ENCODE peak calls at places on chromosomes 3 and 15, in six cellular contexts. One of them, this sample, is unnamed.

GRCh38 chr3:23183731-23184130 is 19.4 kb upstream of the UBE2E2 start:
- DNase-seq in NCI-H1105: no peak
- DNase-seq in SK-N-SH: peak
- DNase-seq in stimulated activated naive B cell treated with anti-CD40 and anti-IgM and Interleukin-4, amounts not matched to agents 10 μg/mL and 1 μg/mL and 100 μg/mL, for 72 hours: no peak
- DNase-seq in GM12878: no peak
- DNase-seq in activated naive CD8-positive, alpha-beta T cell treated with anti-CD3 and anti-CD28 coated beads, Interleukin-2, amount 50 U/mL, for 24 hours: no peak
- DNase-seq in this sample: no peak

GRCh38 chr3:194294199-194294887 is 56.8 kb downstream of the CPN2 start:
- DNase-seq in stimulated activated naive B cell treated with anti-CD40 and anti-IgM and Interleukin-4, amounts not matched to agents 10 μg/mL and 1 μg/mL and 100 μg/mL, for 72 hours: no peak
- DNase-seq in GM12878: no peak
- DNase-seq in NCI-H1105: no peak
- DNase-seq in SK-N-SH: peak
- DNase-seq in activated naive CD8-positive, alpha-beta T cell treated with anti-CD3 and anti-CD28 coated beads, Interleukin-2, amount 50 U/mL, for 24 hours: no peak
- DNase-seq in this sample: no peak

GRCh38 chr3:118772036-118773030 is 262.3 kb downstream of the IGSF11 start:
- DNase-seq in stimulated activated naive B cell treated with anti-CD40 and anti-IgM and Interleukin-4, amounts not matched to agents 10 μg/mL and 1 μg/mL and 100 μg/mL, for 72 hours: no peak
- DNase-seq in NCI-H1105: no peak
- DNase-seq in SK-N-SH: no peak
- DNase-seq in activated naive CD8-positive, alpha-beta T cell treated with anti-CD3 and anti-CD28 coated beads, Interleukin-2, amount 50 U/mL, for 24 hours: no peak
- DNase-seq in GM12878: peak
- DNase-seq in this sample: peak

GRCh38 chr3:49025793-49026520 is 3.2 kb downstream of the IMPDH2 start:
- DNase-seq in NCI-H1105: no peak
- DNase-seq in activated naive CD8-positive, alpha-beta T cell treated with anti-CD3 and anti-CD28 coated beads, Interleukin-2, amount 50 U/mL, for 24 hours: no peak
- DNase-seq in stimulated activated naive B cell treated with anti-CD40 and anti-IgM and Interleukin-4, amounts not matched to agents 10 μg/mL and 1 μg/mL and 100 μg/mL, for 72 hours: no peak
- DNase-seq in GM12878: no peak
- DNase-seq in SK-N-SH: no peak
- DNase-seq in this sample: no peak

GRCh38 chr15:87874896-87875661 is 381.5 kb downstream of the NTRK3 start:
- DNase-seq in NCI-H1105: no peak
- DNase-seq in stimulated activated naive B cell treated with anti-CD40 and anti-IgM and Interleukin-4, amounts not matched to agents 10 μg/mL and 1 μg/mL and 100 μg/mL, for 72 hours: no peak
- DNase-seq in GM12878: no peak
- DNase-seq in activated naive CD8-positive, alpha-beta T cell treated with anti-CD3 and anti-CD28 coated beads, Interleukin-2, amount 50 U/mL, for 24 hours: no peak
- DNase-seq in SK-N-SH: peak
- DNase-seq in this sample: no peak

GRCh38 chr3:101935081-101935480 is 85.8 kb downstream of the NFKBIZ start:
- DNase-seq in SK-N-SH: no peak
- DNase-seq in activated naive CD8-positive, alpha-beta T cell treated with anti-CD3 and anti-CD28 coated beads, Interleukin-2, amount 50 U/mL, for 24 hours: no peak
- DNase-seq in stimulated activated naive B cell treated with anti-CD40 and anti-IgM and Interleukin-4, amounts not matched to agents 10 μg/mL and 1 μg/mL and 100 μg/mL, for 72 hours: no peak
- DNase-seq in GM12878: no peak
- DNase-seq in NCI-H1105: no peak
- DNase-seq in this sample: no peak

GRCh38 chr3:186476044-186476468 is 68.1 kb downstream of the CRYGS start:
- DNase-seq in SK-N-SH: peak
- DNase-seq in NCI-H1105: no peak
- DNase-seq in activated naive CD8-positive, alpha-beta T cell treated with anti-CD3 and anti-CD28 coated beads, Interleukin-2, amount 50 U/mL, for 24 hours: no peak
- DNase-seq in stimulated activated naive B cell treated with anti-CD40 and anti-IgM and Interleukin-4, amounts not matched to agents 10 μg/mL and 1 μg/mL and 100 μg/mL, for 72 hours: no peak
- DNase-seq in GM12878: no peak
- DNase-seq in this sample: no peak

GRCh38 chr3:160343132-160343531 is 55.9 kb downstream of the IFT80 start:
- DNase-seq in stimulated activated naive B cell treated with anti-CD40 and anti-IgM and Interleukin-4, amounts not matched to agents 10 μg/mL and 1 μg/mL and 100 μg/mL, for 72 hours: no peak
- DNase-seq in SK-N-SH: peak
- DNase-seq in activated naive CD8-positive, alpha-beta T cell treated with anti-CD3 and anti-CD28 coated beads, Interleukin-2, amount 50 U/mL, for 24 hours: no peak
- DNase-seq in NCI-H1105: peak
- DNase-seq in GM12878: no peak
- DNase-seq in this sample: no peak

GRCh38 chr3:195247086-195247862 is 23.7 kb downstream of the XXYLT1 start:
- DNase-seq in stimulated activated naive B cell treated with anti-CD40 and anti-IgM and Interleukin-4, amounts not matched to agents 10 μg/mL and 1 μg/mL and 100 μg/mL, for 72 hours: no peak
- DNase-seq in activated naive CD8-positive, alpha-beta T cell treated with anti-CD3 and anti-CD28 coated beads, Interleukin-2, amount 50 U/mL, for 24 hours: no peak
- DNase-seq in GM12878: no peak
- DNase-seq in NCI-H1105: no peak
- DNase-seq in SK-N-SH: no peak
- DNase-seq in this sample: no peak

GRCh38 chr3:61425356-61425755 is 136.0 kb upstream of the PTPRG start:
- DNase-seq in NCI-H1105: no peak
- DNase-seq in SK-N-SH: no peak
- DNase-seq in stimulated activated naive B cell treated with anti-CD40 and anti-IgM and Interleukin-4, amounts not matched to agents 10 μg/mL and 1 μg/mL and 100 μg/mL, for 72 hours: no peak
- DNase-seq in activated naive CD8-positive, alpha-beta T cell treated with anti-CD3 and anti-CD28 coated beads, Interleukin-2, amount 50 U/mL, for 24 hours: no peak
- DNase-seq in GM12878: no peak
- DNase-seq in this sample: no peak

GRCh38 chr3:153099131-153099530 is 62.9 kb upstream of the RAP2B start:
- DNase-seq in NCI-H1105: no peak
- DNase-seq in activated naive CD8-positive, alpha-beta T cell treated with anti-CD3 and anti-CD28 coated beads, Interleukin-2, amount 50 U/mL, for 24 hours: no peak
- DNase-seq in GM12878: no peak
- DNase-seq in SK-N-SH: no peak
- DNase-seq in stimulated activated naive B cell treated with anti-CD40 and anti-IgM and Interleukin-4, amounts not matched to agents 10 μg/mL and 1 μg/mL and 100 μg/mL, for 72 hours: no peak
- DNase-seq in this sample: no peak

This sample was measured in NCI-H1417 treated with DMSO at 0.1 percent for 48 hours.